ENCODE peak calls at places on chromosomes 3 and 15, in nine cellular contexts. One of them, this sample, is unnamed.

GRCh38 chr15:90851945-90852344 is 16.4 kb upstream of the FURIN start:
- DNase-seq in MM.1S: no peak
- DNase-seq in neural progenitor cell: no peak
- DNase-seq in GM23338: no peak
- DNase-seq in OCI-LY7: peak; percentile 33
- DNase-seq in GM23248: no peak
- DNase-seq in hepatocyte: no peak
- DNase-seq in SK-N-SH: no peak
- DNase-seq in HCT116: no peak
- DNase-seq in this sample: peak; percentile 37

GRCh38 chr3:168495932-168496331 is 400.2 kb upstream of the GOLIM4 start:
- DNase-seq in OCI-LY7: no peak
- DNase-seq in GM23338: no peak
- DNase-seq in HCT116: no peak
- DNase-seq in GM23248: no peak
- DNase-seq in MM.1S: no peak
- DNase-seq in SK-N-SH: no peak
- DNase-seq in hepatocyte: no peak
- DNase-seq in neural progenitor cell: no peak
- DNase-seq in this sample: no peak

GRCh38 chr3:50610181-50610971 is 1.2 kb downstream of the CISH start:
- DNase-seq in hepatocyte: peak; percentile 57
- DNase-seq in MM.1S: no peak
- DNase-seq in SK-N-SH: no peak
- DNase-seq in HCT116: no peak
- DNase-seq in GM23248: no peak
- DNase-seq in GM23338: no peak
- DNase-seq in neural progenitor cell: no peak
- DNase-seq in OCI-LY7: no peak
- DNase-seq in this sample: no peak

GRCh38 chr3:152760591-152760990 is 74.3 kb upstream of the P2RY1 start:
- DNase-seq in hepatocyte: no peak
- DNase-seq in SK-N-SH: no peak
- DNase-seq in neural progenitor cell: no peak
- DNase-seq in GM23338: no peak
- DNase-seq in GM23248: no peak
- DNase-seq in MM.1S: no peak
- DNase-seq in HCT116: no peak
- DNase-seq in OCI-LY7: no peak
- DNase-seq in this sample: no peak

GRCh38 chr3:176609361-176609760 is 587.9 kb downstream of the TBL1XR1 start:
- DNase-seq in HCT116: no peak
- DNase-seq in SK-N-SH: no peak
- DNase-seq in OCI-LY7: no peak
- DNase-seq in MM.1S: no peak
- DNase-seq in hepatocyte: no peak
- DNase-seq in GM23248: no peak
- DNase-seq in neural progenitor cell: no peak
- DNase-seq in GM23338: no peak
- DNase-seq in this sample: no peak

GRCh38 chr3:171821061-171821460 is 10.8 kb upstream of the PLD1 start:
- DNase-seq in hepatocyte: no peak
- DNase-seq in MM.1S: no peak
- DNase-seq in GM23338: no peak
- DNase-seq in SK-N-SH: no peak
- DNase-seq in HCT116: no peak
- DNase-seq in neural progenitor cell: no peak
- DNase-seq in OCI-LY7: no peak
- DNase-seq in GM23248: no peak
- DNase-seq in this sample: no peak

GRCh38 chr15:66955001-66955516 is 110.3 kb upstream of the SMAD3 start:
- DNase-seq in MM.1S: no peak
- DNase-seq in OCI-LY7: no peak
- DNase-seq in neural progenitor cell: no peak
- DNase-seq in GM23248: no peak
- DNase-seq in hepatocyte: no peak
- DNase-seq in SK-N-SH: no peak
- DNase-seq in GM23338: peak; percentile 27
- DNase-seq in HCT116: no peak
- DNase-seq in this sample: no peak

GRCh38 chr15:20672469-20672868 is 130.9 kb upstream of the GOLGA6L6 start:
- DNase-seq in GM23338: no peak
- DNase-seq in SK-N-SH: no peak
- DNase-seq in GM23248: no peak
- DNase-seq in hepatocyte: no peak
- DNase-seq in MM.1S: peak; percentile 18
- DNase-seq in OCI-LY7: no peak
- DNase-seq in HCT116: no peak
- DNase-seq in neural progenitor cell: no peak
- DNase-seq in this sample: no peak

GRCh38 chr3:191170097-191170496 is 28.9 kb upstream of the OSTN start:
- DNase-seq in GM23248: no peak
- DNase-seq in HCT116: no peak
- DNase-seq in MM.1S: no peak
- DNase-seq in neural progenitor cell: no peak
- DNase-seq in hepatocyte: no peak
- DNase-seq in OCI-LY7: peak; percentile 29
- DNase-seq in SK-N-SH: no peak
- DNase-seq in GM23338: no peak
- DNase-seq in this sample: no peak

GRCh38 chr3:23650371-23651140 is 155.2 kb upstream of the UBE2E1 start:
- DNase-seq in GM23338: no peak
- DNase-seq in SK-N-SH: no peak
- DNase-seq in hepatocyte: no peak
- DNase-seq in OCI-LY7: no peak
- DNase-seq in GM23248: peak; percentile 90
- DNase-seq in HCT116: no peak
- DNase-seq in neural progenitor cell: no peak
- DNase-seq in MM.1S: no peak
- DNase-seq in this sample: peak; percentile 94

GRCh38 chr15:90594297-90594696 is 64.6 kb downstream of the CRTC3 start:
- DNase-seq in HCT116: no peak
- DNase-seq in SK-N-SH: no peak
- DNase-seq in OCI-LY7: peak; percentile 93
- DNase-seq in GM23338: peak; percentile 45
- DNase-seq in hepatocyte: no peak
- DNase-seq in MM.1S: peak; percentile 83
- DNase-seq in GM23248: peak; percentile 51
- DNase-seq in neural progenitor cell: no peak
- DNase-seq in this sample: peak; percentile 81

GRCh38 chr3:4995500-4996053 is 16.3 kb downstream of the BHLHE40 start:
- DNase-seq in MM.1S: no peak
- DNase-seq in GM23248: peak; percentile 98
- DNase-seq in HCT116: peak; percentile 86
- DNase-seq in SK-N-SH: no peak
- DNase-seq in OCI-LY7: no peak
- DNase-seq in neural progenitor cell: no peak
- DNase-seq in hepatocyte: no peak
- DNase-seq in GM23338: no peak
- DNase-seq in this sample: peak; percentile 86

GRCh38 chr3:50649451-50649931 is 25.2 kb upstream of the DOCK3 start:
- DNase-seq in neural progenitor cell: no peak
- DNase-seq in SK-N-SH: no peak
- DNase-seq in GM23248: no peak
- DNase-seq in HCT116: no peak
- DNase-seq in GM23338: no peak
- DNase-seq in hepatocyte: no peak
- DNase-seq in MM.1S: no peak
- DNase-seq in OCI-LY7: no peak
- DNase-seq in this sample: no peak

GRCh38 chr3:119924111-119925094 is 142.5 kb downstream of the NR1I2 start:
- DNase-seq in HCT116: no peak
- DNase-seq in MM.1S: no peak
- DNase-seq in neural progenitor cell: no peak
- DNase-seq in GM23248: no peak
- DNase-seq in hepatocyte: no peak
- DNase-seq in GM23338: no peak
- DNase-seq in SK-N-SH: no peak
- DNase-seq in OCI-LY7: no peak
- DNase-seq in this sample: no peak

GRCh38 chr3:12979947-12980487 is 93.2 kb downstream of the IQSEC1 start:
- DNase-seq in GM23338: no peak
- DNase-seq in SK-N-SH: no peak
- DNase-seq in HCT116: no peak
- DNase-seq in GM23248: no peak
- DNase-seq in neural progenitor cell: no peak
- DNase-seq in OCI-LY7: no peak
- DNase-seq in MM.1S: no peak
- DNase-seq in hepatocyte: no peak
- DNase-seq in this sample: no peak
- H4K20me1 ChIP-seq in GM23338: no peaks in the 10 kb centered on the region
- H4K20me1 ChIP-seq in SK-N-SH: no peaks in the 10 kb centered on the region
- H4K20me1 ChIP-seq in HCT116: no peaks in the 10 kb centered on the region
- H4K20me1 ChIP-seq in GM23248: no peaks in the 10 kb centered on the region
- H4K20me1 ChIP-seq in neural progenitor cell: peaks cover 36% of the 10 kb centered on the region
- H4K20me1 ChIP-seq in OCI-LY7: peaks cover 14% of the 10 kb centered on the region
- H4K20me1 ChIP-seq in MM.1S: no peaks in the 10 kb centered on the region
- H4K20me1 ChIP-seq in hepatocyte: no peaks in the 10 kb centered on the region
- H4K20me1 ChIP-seq in this sample: no peaks in the 10 kb centered on the region

GRCh38 chr3:126483321-126483761 is 7.7 kb upstream of the ZXDC start:
- DNase-seq in SK-N-SH: no peak
- DNase-seq in MM.1S: no peak
- DNase-seq in OCI-LY7: no peak
- DNase-seq in GM23248: no peak
- DNase-seq in HCT116: no peak
- DNase-seq in GM23338: no peak
- DNase-seq in hepatocyte: no peak
- DNase-seq in neural progenitor cell: no peak
- DNase-seq in this sample: no peak
- TF ChIP-seq EZH2phosphoT487 in SK-N-SH: no peak
- TF ChIP-seq EZH2phosphoT487 in MM.1S: no peak
- TF ChIP-seq EZH2phosphoT487 in OCI-LY7: no peak
- TF ChIP-seq EZH2phosphoT487 in GM23248: no peak
- TF ChIP-seq EZH2phosphoT487 in HCT116: no peak
- TF ChIP-seq EZH2phosphoT487 in GM23338: no peak
- TF ChIP-seq EZH2phosphoT487 in hepatocyte: no peak
- TF ChIP-seq EZH2phosphoT487 in neural progenitor cell: no peak
- TF ChIP-seq EZH2phosphoT487 in this sample: no peak

GRCh38 chr3:53243165-53243564 is 12.7 kb downstream of the TKT start:
- DNase-seq in GM23248: peak; percentile 74
- DNase-seq in SK-N-SH: peak; percentile 47
- DNase-seq in GM23338: peak; percentile 58
- DNase-seq in OCI-LY7: no peak
- DNase-seq in MM.1S: no peak
- DNase-seq in neural progenitor cell: no peak
- DNase-seq in hepatocyte: no peak
- DNase-seq in HCT116: no peak
- DNase-seq in this sample: no peak
- H3K27ac ChIP-seq in GM23248: peak overlapping the region; percentile 64
- H3K27ac ChIP-seq in SK-N-SH: no peak overlapping the region
- H3K27ac ChIP-seq in GM23338: peak overlapping the region; percentile 84
- H3K27ac ChIP-seq in OCI-LY7: no peak overlapping the region
- H3K27ac ChIP-seq in MM.1S: no peak overlapping the region
- H3K27ac ChIP-seq in neural progenitor cell: no peak overlapping the region
- H3K27ac ChIP-seq in hepatocyte: peak overlapping the region; percentile 16
- H3K27ac ChIP-seq in HCT116: peak overlapping the region; percentile 82
- H3K27ac ChIP-seq in this sample: no peak overlapping the region

DNA sequence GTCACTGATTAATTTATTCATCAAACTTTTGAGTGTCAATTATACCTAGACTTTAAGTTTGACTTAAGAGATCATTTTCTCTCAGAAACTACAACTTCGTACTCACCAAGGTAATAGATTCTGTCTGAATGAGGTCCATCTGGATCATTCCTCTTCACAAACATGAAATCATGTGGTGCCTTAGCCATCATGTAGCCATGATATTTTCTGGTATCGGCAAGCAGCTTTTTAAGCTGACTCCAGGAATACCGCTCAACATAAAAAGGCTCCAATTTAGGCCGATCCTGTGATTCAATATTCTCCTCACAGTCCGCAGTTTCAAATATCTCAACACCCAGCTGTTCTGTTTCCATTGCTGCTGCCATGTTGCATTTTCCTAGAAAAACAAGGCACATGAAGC is 5.3 kb downstream of the DPP8 start:
- DNase-seq in GM23248: no peak
- DNase-seq in OCI-LY7: no peak
- DNase-seq in MM.1S: no peak
- DNase-seq in GM23338: no peak
- DNase-seq in SK-N-SH: no peak
- DNase-seq in neural progenitor cell: no peak
- DNase-seq in HCT116: no peak
- DNase-seq in hepatocyte: no peak
- DNase-seq in this sample: no peak
- H4K20me1 ChIP-seq in GM23248: no peaks in the 10 kb centered on the region
- H4K20me1 ChIP-seq in OCI-LY7: peaks cover 15% of the 10 kb centered on the region
- H4K20me1 ChIP-seq in MM.1S: no peaks in the 10 kb centered on the region
- H4K20me1 ChIP-seq in GM23338: peaks cover 30% of the 10 kb centered on the region
- H4K20me1 ChIP-seq in SK-N-SH: peaks cover 22% of the 10 kb centered on the region
- H4K20me1 ChIP-seq in neural progenitor cell: peaks cover 25% of the 10 kb centered on the region
- H4K20me1 ChIP-seq in HCT116: no peaks in the 10 kb centered on the region
- H4K20me1 ChIP-seq in hepatocyte: peaks cover 19% of the 10 kb centered on the region
- H4K20me1 ChIP-seq in this sample: peaks cover 15% of the 10 kb centered on the region

GRCh38 chr3:16728762-16729745 is 123.8 kb upstream of the DAZL start:
- DNase-seq in SK-N-SH: no peak
- DNase-seq in HCT116: no peak
- DNase-seq in hepatocyte: no peak
- DNase-seq in GM23338: no peak
- DNase-seq in GM23248: peak; percentile 81
- DNase-seq in MM.1S: no peak
- DNase-seq in neural progenitor cell: no peak
- DNase-seq in OCI-LY7: no peak
- DNase-seq in this sample: peak; percentile 90
- TF ChIP-seq EZH2phosphoT487 in SK-N-SH: no peak
- TF ChIP-seq EZH2phosphoT487 in HCT116: no peak
- TF ChIP-seq EZH2phosphoT487 in hepatocyte: no peak
- TF ChIP-seq EZH2phosphoT487 in GM23338: no peak
- TF ChIP-seq EZH2phosphoT487 in GM23248: no peak
- TF ChIP-seq EZH2phosphoT487 in MM.1S: no peak
- TF ChIP-seq EZH2phosphoT487 in neural progenitor cell: no peak
- TF ChIP-seq EZH2phosphoT487 in OCI-LY7: no peak
- TF ChIP-seq EZH2phosphoT487 in this sample: no peak

GRCh38 chr3:159175391-159175725 is 373.5 kb downstream of the MFSD1 start:
- DNase-seq in neural progenitor cell: no peak
- DNase-seq in OCI-LY7: no peak
- DNase-seq in HCT116: no peak
- DNase-seq in GM23338: no peak
- DNase-seq in GM23248: no peak
- DNase-seq in SK-N-SH: no peak
- DNase-seq in hepatocyte: no peak
- DNase-seq in MM.1S: no peak
- DNase-seq in this sample: no peak

GRCh38 chr3:159171333-159171732 is 369.5 kb downstream of the MFSD1 start:
- DNase-seq in OCI-LY7: no peak
- DNase-seq in HCT116: no peak
- DNase-seq in hepatocyte: no peak
- DNase-seq in GM23338: no peak
- DNase-seq in GM23248: no peak
- DNase-seq in SK-N-SH: no peak
- DNase-seq in neural progenitor cell: no peak
- DNase-seq in MM.1S: no peak
- DNase-seq in this sample: no peak

GRCh38 chr3:159172473-159172872 is 370.6 kb downstream of the MFSD1 start:
- DNase-seq in GM23338: no peak
- DNase-seq in SK-N-SH: no peak
- DNase-seq in OCI-LY7: no peak
- DNase-seq in hepatocyte: no peak
- DNase-seq in HCT116: no peak
- DNase-seq in GM23248: no peak
- DNase-seq in MM.1S: no peak
- DNase-seq in neural progenitor cell: no peak
- DNase-seq in this sample: peak; percentile 36

GRCh38 chr3:159178209-159178897 is 376.5 kb downstream of the MFSD1 start:
- DNase-seq in MM.1S: no peak
- DNase-seq in GM23248: no peak
- DNase-seq in HCT116: no peak
- DNase-seq in hepatocyte: no peak
- DNase-seq in neural progenitor cell: no peak
- DNase-seq in GM23338: no peak
- DNase-seq in SK-N-SH: no peak
- DNase-seq in OCI-LY7: no peak
- DNase-seq in this sample: no peak

GRCh38 chr3:159174715-159175390 is 373.0 kb downstream of the MFSD1 start:
- DNase-seq in hepatocyte: no peak
- DNase-seq in MM.1S: no peak
- DNase-seq in GM23248: no peak
- DNase-seq in SK-N-SH: no peak
- DNase-seq in GM23338: no peak
- DNase-seq in OCI-LY7: no peak
- DNase-seq in HCT116: no peak
- DNase-seq in neural progenitor cell: no peak
- DNase-seq in this sample: peak; percentile 78
- H3K27ac ChIP-seq in hepatocyte: no peak overlapping the region
- H3K27ac ChIP-seq in MM.1S: no peak overlapping the region
- H3K27ac ChIP-seq in GM23248: no peak overlapping the region
- H3K27ac ChIP-seq in SK-N-SH: no peak overlapping the region
- H3K27ac ChIP-seq in GM23338: no peak overlapping the region
- H3K27ac ChIP-seq in OCI-LY7: no peak overlapping the region
- H3K27ac ChIP-seq in HCT116: no peak overlapping the region
- H3K27ac ChIP-seq in neural progenitor cell: no peak overlapping the region
- H3K27ac ChIP-seq in this sample: peak overlapping the region; percentile 57